ENCODE peak calls at places on chromosome 6, in nine cellular contexts. R, X, W, Y, Q, K, J, P and H are unnamed samples.

GRCh38 chr6:23016701-23017100 is 447.3 kb downstream of the HDGFL1 start:
- DNase-seq in W (no peak), K (no peak), J (no peak), X (no peak), P (no peak), Y (peak), R (no peak), Q (no peak), H (no peak)

GRCh38 chr6:8182209-8182845 is 80.0 kb upstream of the EEF1E1 start:
- DNase-seq in K (no peak), Y (peak), P (no peak), W (no peak), Q (no peak), R (peak), J (no peak), X (no peak), H (no peak)

GRCh38 chr6:74117113-74117512 is 421.1 kb downstream of the CD109 start:
- DNase-seq in Q (no peak), R (no peak), Y (no peak), W (no peak), P (no peak), K (no peak), J (no peak), X (no peak), H (no peak)

GRCh38 chr6:161598896-161599295 is 325.0 kb upstream of the AGPAT4 start:
- DNase-seq in R (no peak), X (no peak), P (no peak), J (no peak), Q (no peak), W (no peak), Y (no peak), K (no peak), H (peak)

GRCh38 chr6:105968230-105968954 is 117.7 kb upstream of the PRDM1 start:
- DNase-seq in K (no peak), P (no peak), Y (no peak), X (no peak), J (no peak), Q (no peak), R (no peak), W (no peak), H (no peak)

GRCh38 chr6:56555438-56555872 is 87.2 kb downstream of the DST start:
- DNase-seq in J (peak), W (no peak), P (no peak), X (no peak), R (no peak), K (no peak), Y (peak), Q (no peak), H (peak)

GRCh38 chr6:35327349-35328027 is 14.9 kb upstream of the PPARD start:
- DNase-seq in W (peak), R (peak), P (peak), K (no peak), X (peak), J (peak), Q (peak), Y (peak), H (peak)

GRCh38 chr6:152605342-152605741 is 31.8 kb downstream of the SYNE1 start:
- DNase-seq in W (no peak), Y (peak), X (no peak), P (no peak), R (no peak), Q (no peak), K (no peak), J (no peak), H (no peak)

GRCh38 chr6:46305833-46306232 is 135.1 kb upstream of the ENPP5 start:
- DNase-seq in Y (no peak), Q (no peak), K (no peak), X (no peak), J (no peak), W (no peak), R (no peak), P (no peak), H (no peak)